ENCODE peak calls at places on chromosomes 12 and 14, in ten cellular contexts. R, C, D, L, H, B, P, S, Z and W are unnamed samples. For H3K4me1, the result is how much of the 10 kb centered on the place peaks cover.

GRCh38 chr12:107845226-107845979 is 70.9 kb downstream of the ASCL4 start:
- DNase-seq in R (no peak), C (no peak), D (no peak), L (no peak), H (no peak), B (no peak), P (no peak), S (no peak), Z (peak), W (no peak)

GRCh38 chr14:73463411-73463810 is 5.1 kb upstream of the NUMB start:
- DNase-seq in R (peak), C (peak), D (peak), L (peak), H (no peak), B (no peak), P (peak), S (no peak), Z (no peak), W (peak)

GRCh38 chr12:104605685-104606084 is 148.9 kb downstream of the CHST11 start:
- DNase-seq in R (no peak), C (no peak), D (peak), L (peak), H (no peak), B (peak), P (peak), S (peak), Z (no peak), W (no peak)

GRCh38 chr14:103704708-103705107 is 10.5 kb downstream of the XRCC3 start:
- DNase-seq in R (no peak), C (no peak), D (no peak), L (no peak), H (no peak), B (no peak), P (no peak), S (no peak), Z (no peak), W (no peak)

GRCh38 chr14:103292426-103293374 is 41.3 kb upstream of the EIF5 start:
- DNase-seq in R (peak), C (peak), D (peak), L (peak), H (no peak), B (no peak), P (peak), S (no peak), Z (peak), W (peak)

GRCh38 chr12:30823140-30823669 is 68.5 kb upstream of the CAPRIN2 start:
- DNase-seq in R (peak), C (no peak), D (peak), L (no peak), H (no peak), B (peak), P (no peak), S (no peak), Z (no peak), W (peak)

GRCh38 chr14:95218472-95219193 is 61.3 kb upstream of the DICER1 start:
- DNase-seq in R (no peak), C (no peak), D (no peak), L (no peak), H (no peak), B (no peak), P (peak), S (no peak), Z (no peak), W (no peak)

GRCh38 chr14:20412422-20412821 is 879 bp downstream of the TEP1 start:
- DNase-seq in R (no peak), C (no peak), D (no peak), L (no peak), H (no peak), B (no peak), P (no peak), S (no peak), Z (no peak), W (no peak)

GRCh38 chr12:24496755-24497154 is 452.1 kb downstream of the BCAT1 start:
- DNase-seq in R (no peak), C (no peak), D (no peak), L (no peak), H (no peak), B (no peak), P (no peak), S (no peak), Z (no peak), W (no peak)

GRCh38 chr12:14952295-14952995 is 9.0 kb downstream of the ARHGDIB start:
- DNase-seq in R (no peak), C (no peak), D (peak), L (no peak), H (no peak), B (no peak), P (no peak), S (no peak), Z (no peak), W (no peak)

GRCh38 chr12:25051583-25052190 is 102.8 kb upstream of the BCAT1 start:
- DNase-seq in R (no peak), C (peak), D (no peak), L (no peak), H (no peak), B (no peak), P (no peak), S (no peak), Z (no peak), W (no peak)

GRCh38 chr14:100905166-100905565 is 1.6 kb upstream of the RTL1 start:
- DNase-seq in R (no peak), C (no peak), D (no peak), L (no peak), H (no peak), B (no peak), P (peak), S (no peak), Z (peak), W (no peak)

GRCh38 chr14:57274551-57274950 is 5.8 kb downstream of the AP5M1 start:
- DNase-seq in R (no peak), C (no peak), D (no peak), L (no peak), H (no peak), B (no peak), P (no peak), S (no peak), Z (no peak), W (no peak)

GRCh38 chr14:105857816-105858675 is 331.7 kb downstream of the TMEM121 start:
- DNase-seq in R (no peak), C (no peak), D (no peak), L (no peak), H (no peak), B (peak), P (peak), S (no peak), Z (no peak), W (peak)

GRCh38 chr14:36971263-36971855 is 201.0 kb downstream of the SLC25A21 start:
- DNase-seq in R (no peak), C (peak), D (no peak), L (no peak), H (no peak), B (no peak), P (no peak), S (no peak), Z (no peak), W (no peak)

GRCh38 chr12:89693639-89694202 is 14.9 kb downstream of the ATP2B1 start:
- DNase-seq in R (no peak), C (no peak), D (no peak), L (no peak), H (no peak), B (no peak), P (no peak), S (no peak), Z (no peak), W (no peak)

GRCh38 chr12:6551496-6552139 is 4.2 kb downstream of the IFFO1 start:
- DNase-seq in R (no peak), C (no peak), D (peak), L (peak), H (no peak), B (no peak), P (peak), S (no peak), Z (no peak), W (no peak)

GRCh38 chr14:91373591-91374245 is 43.9 kb downstream of the CCDC88C start:
- DNase-seq in R (no peak), C (no peak), D (no peak), L (no peak), H (no peak), B (no peak), P (no peak), S (no peak), Z (peak), W (no peak)

GRCh38 chr12:132605892-132606291 is 4.5 kb downstream of the LRCOL1 start:
- DNase-seq in R (no peak), C (no peak), D (no peak), L (no peak), H (no peak), B (no peak), P (no peak), S (no peak), Z (no peak), W (no peak)

GRCh38 chr12:68207276-68207675 is 18.3 kb downstream of the IL26 start:
- DNase-seq in R (no peak), C (no peak), D (no peak), L (no peak), H (no peak), B (no peak), P (no peak), S (no peak), Z (no peak), W (no peak)

GRCh38 chr12:43979450-43979849 is 143.6 kb downstream of the TMEM117 start:
- DNase-seq in R (no peak), C (no peak), D (no peak), L (no peak), H (no peak), B (no peak), P (no peak), S (no peak), Z (no peak), W (no peak)

GRCh38 chr12:43981726-43982125 is 145.8 kb downstream of the TMEM117 start:
- DNase-seq in R (no peak), C (no peak), D (no peak), L (no peak), H (no peak), B (no peak), P (no peak), S (no peak), Z (no peak), W (no peak)

GRCh38 chr12:43978546-43978945 is 142.7 kb downstream of the TMEM117 start:
- DNase-seq in R (no peak), C (no peak), D (no peak), L (no peak), H (no peak), B (no peak), P (no peak), S (no peak), Z (no peak), W (no peak)

GRCh38 chr12:43980627-43981191 is 144.8 kb downstream of the TMEM117 start:
- DNase-seq in R (no peak), C (no peak), D (no peak), L (no peak), H (no peak), B (no peak), P (no peak), S (no peak), Z (no peak), W (no peak)

DNA sequence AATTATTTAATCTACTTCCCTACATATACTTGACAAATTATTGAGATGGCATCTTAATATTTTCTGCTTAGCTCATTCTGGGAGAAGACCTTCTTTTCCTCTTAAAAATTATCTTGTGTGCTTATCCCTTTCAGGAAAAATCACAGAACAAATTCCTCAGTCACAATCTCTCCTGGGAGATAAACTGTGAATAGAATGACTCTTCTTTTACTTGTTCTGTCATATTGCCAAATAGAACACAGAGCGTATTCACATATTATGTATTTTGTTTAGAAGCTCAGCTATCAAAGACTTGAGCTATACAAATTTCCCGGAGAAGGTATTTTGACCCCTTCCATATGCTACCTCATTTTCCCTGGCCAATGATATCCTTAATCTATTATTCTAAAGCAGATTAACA is 146.7 kb downstream of the TMEM117 start:
- DNase-seq in R (no peak), C (no peak), D (no peak), L (no peak), H (no peak), B (no peak), P (no peak), S (no peak), Z (no peak), W (no peak)
- TF ChIP-seq EP300 in R (no peak), C (no peak), D (no peak), L (no peak), H (no peak), B (no peak), P (no peak), S (no peak), Z (no peak), W (no peak)

DNA sequence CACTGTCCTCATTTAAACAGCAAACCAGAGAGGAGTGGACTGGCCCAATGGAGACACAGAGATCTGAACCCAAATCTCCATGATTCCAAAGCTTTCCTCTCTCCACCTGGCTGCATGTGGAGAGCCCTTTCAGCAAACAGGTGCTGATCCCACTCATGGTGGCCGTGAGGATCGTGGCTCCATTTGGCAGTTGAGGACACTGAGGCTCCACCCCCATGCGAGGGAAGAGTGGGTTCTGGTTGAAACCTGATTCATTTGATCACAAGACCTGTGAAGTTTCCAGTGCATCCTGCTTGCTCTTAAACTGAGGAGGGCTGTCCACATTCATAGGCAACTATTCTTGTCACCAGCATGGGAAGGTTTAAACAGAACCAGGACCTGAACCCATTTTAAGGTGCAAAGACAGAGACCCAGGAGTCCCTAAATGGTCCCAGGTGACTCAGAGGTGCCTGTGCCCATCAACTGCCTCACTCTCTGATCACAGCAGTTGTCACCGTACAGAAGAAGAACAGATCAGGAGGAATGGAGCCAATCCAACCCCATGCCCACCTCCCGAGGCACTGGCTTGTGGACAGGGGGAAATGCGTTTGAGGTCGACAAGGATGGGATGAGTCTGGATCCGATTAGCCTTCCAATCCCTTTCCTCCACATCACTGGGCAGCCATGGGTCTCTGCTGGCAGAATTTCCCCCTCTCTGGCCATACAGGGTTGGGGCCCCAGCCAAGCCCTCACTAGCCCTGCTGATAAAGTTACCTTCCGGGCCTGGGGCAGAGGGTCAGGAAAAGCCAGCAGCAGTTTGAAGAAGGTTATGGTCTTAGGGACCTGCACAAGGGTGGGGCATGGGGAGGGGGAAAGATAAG is 45.5 kb upstream of the BCL11B start:
- DNase-seq in R (no peak), C (no peak), D (peak), L (no peak), H (no peak), B (no peak), P (no peak), S (peak), Z (no peak), W (no peak)
- H3K4me1 ChIP-seq in R (under half), C (under half), D (half or more), L (under half), H (under half), B (under half), P (under half), S (under half), Z (under half), W (under half)

GRCh38 chr12:71556881-71557280 is 106.8 kb downstream of the ZFC3H1 start:
- DNase-seq in R (no peak), C (no peak), D (peak), L (no peak), H (peak), B (no peak), P (no peak), S (no peak), Z (no peak), W (no peak)
- TF ChIP-seq EP300 in R (no peak), C (no peak), D (no peak), L (no peak), H (no peak), B (no peak), P (no peak), S (no peak), Z (peak), W (no peak)

DNA sequence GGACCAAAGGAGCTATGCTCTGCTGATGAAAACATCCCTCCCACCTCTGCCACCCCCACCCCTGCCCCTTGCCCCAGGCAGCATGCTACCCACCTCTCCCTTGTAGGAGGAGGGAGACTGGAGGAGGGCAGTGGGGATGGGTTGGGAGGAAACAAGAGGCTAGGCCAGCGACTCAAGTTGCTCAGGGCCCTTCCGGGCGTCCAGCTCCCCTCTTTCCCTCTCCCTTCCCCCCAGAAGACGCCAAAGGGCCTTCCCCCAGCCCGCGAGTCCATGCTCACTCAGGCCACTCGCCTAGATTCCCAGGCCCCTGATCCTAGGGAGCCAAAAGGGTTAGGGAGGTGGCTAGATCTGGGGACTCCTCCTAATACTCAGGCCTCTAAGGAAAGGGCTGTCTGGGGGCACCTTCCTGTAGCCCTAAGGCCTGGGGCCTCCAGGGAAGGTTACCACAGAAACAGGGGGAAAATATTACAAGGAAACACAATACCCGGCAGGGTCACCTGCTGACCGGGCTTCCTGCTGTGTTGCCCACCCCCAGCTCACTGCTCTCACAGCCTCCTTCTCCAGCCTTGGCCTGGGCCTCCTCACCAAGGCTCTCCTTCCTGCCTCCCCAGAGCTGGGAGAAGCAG is 2.9 kb downstream of the HDAC7 start:
- DNase-seq in R (no peak), C (no peak), D (no peak), L (no peak), H (no peak), B (no peak), P (peak), S (no peak), Z (peak), W (peak)
- H3K4me1 ChIP-seq in R (half or more), C (half or more), D (half or more), L (half or more), H (half or more), B (half or more), P (half or more), S (half or more), Z (half or more), W (under half)

GRCh38 chr12:53327435-53328042 is 6.1 kb upstream of the AAAS start:
- DNase-seq in R (no peak), C (peak), D (peak), L (no peak), H (no peak), B (no peak), P (no peak), S (no peak), Z (peak), W (no peak)

GRCh38 chr12:53328043-53328435 is 6.6 kb upstream of the AAAS start:
- DNase-seq in R (no peak), C (peak), D (no peak), L (no peak), H (no peak), B (no peak), P (no peak), S (no peak), Z (no peak), W (no peak)

GRCh38 chr12:53325539-53326061 is 4.2 kb upstream of the AAAS start:
- DNase-seq in R (peak), C (no peak), D (peak), L (no peak), H (no peak), B (no peak), P (peak), S (no peak), Z (peak), W (peak)

GRCh38 chr12:53324779-53325538 is 3.5 kb upstream of the AAAS start:
- DNase-seq in R (peak), C (peak), D (peak), L (peak), H (no peak), B (peak), P (peak), S (peak), Z (peak), W (peak)

DNA sequence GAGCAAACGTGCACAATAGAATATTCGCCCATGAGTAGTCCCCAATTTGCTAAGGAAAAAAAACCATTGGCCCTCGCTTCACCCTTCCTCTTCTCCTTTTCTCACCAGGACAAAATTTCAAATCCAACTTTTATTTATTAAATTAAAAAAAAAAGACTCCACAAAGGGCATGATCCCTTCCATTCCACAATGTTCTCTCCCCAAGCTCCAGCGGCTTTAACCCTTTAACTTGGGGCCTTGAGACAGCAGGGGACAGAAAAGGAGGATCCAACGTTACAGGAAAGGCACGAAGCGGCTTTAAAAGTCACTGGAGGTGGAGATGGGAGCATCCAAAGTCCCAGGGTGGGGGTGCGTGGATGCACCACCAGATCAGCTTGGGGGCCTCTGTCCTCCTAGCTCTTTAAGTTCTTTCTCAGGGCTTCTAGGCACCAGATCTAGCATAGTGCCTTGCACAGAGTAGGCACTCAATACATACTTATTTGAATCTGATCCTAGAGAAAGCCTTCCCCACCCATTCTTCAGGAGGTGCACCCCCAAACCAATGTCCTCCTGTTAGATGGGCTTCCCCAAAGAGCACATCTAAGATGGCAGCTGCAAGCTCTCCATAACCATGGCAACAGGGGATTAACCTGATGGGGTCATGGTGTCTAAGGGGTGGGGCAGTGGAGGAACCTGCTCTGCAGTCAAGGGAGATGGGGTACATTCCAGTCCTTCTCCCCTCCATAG is 5.2 kb upstream of the AAAS start:
- DNase-seq in R (no peak), C (no peak), D (no peak), L (no peak), H (no peak), B (no peak), P (no peak), S (no peak), Z (no peak), W (no peak)
- TF ChIP-seq EP300 in R (no peak), C (no peak), D (no peak), L (no peak), H (no peak), B (no peak), P (no peak), S (no peak), Z (no peak), W (no peak)